ENCODE peak calls at places on chromosomes 13 and 19, in five cellular contexts. L is germinal center; W is stimulated activated CD8-positive, alpha-beta memory T cell treated with anti-CD3 and anti-CD28 coated beads, Interleukin-2, amount 100 ng/mL, for 1 hour; E is foreskin fibroblast; J is AG08395. M is an unnamed sample.

GRCh38 chr13:107866007-107866665 is 349.2 kb downstream of the LIG4 start:
- DNase-seq in L (no peak), W (no peak), E (peak), J (no peak), M (no peak)

GRCh38 chr19:44553478-44554171 is 24.1 kb upstream of the CEACAM20 start:
- DNase-seq in L (no peak), W (no peak), E (no peak), J (no peak), M (no peak)

GRCh38 chr13:113597386-113598080 is 13.0 kb downstream of the TFDP1 start:
- DNase-seq in L (no peak), W (no peak), E (no peak), J (no peak), M (no peak)

GRCh38 chr19:7550987-7551761 is 15.7 kb downstream of the PNPLA6 start:
- DNase-seq in L (peak), W (no peak), E (peak), J (peak), M (no peak)

GRCh38 chr13:27018882-27019281 is 152.7 kb downstream of the USP12 start:
- DNase-seq in L (no peak), W (no peak), E (no peak), J (no peak), M (no peak)

GRCh38 chr19:3879656-3880055 is 829 bp upstream of the ATCAY start:
- DNase-seq in L (no peak), W (no peak), E (no peak), J (no peak), M (no peak)

GRCh38 chr13:59890064-59890463 is 273.7 kb downstream of the DIAPH3 start:
- DNase-seq in L (no peak), W (no peak), E (peak), J (peak), M (no peak)

GRCh38 chr19:18183529-18183928 is 9.5 kb upstream of the MPV17L2 start:
- DNase-seq in L (no peak), W (no peak), E (no peak), J (no peak), M (no peak)

GRCh38 chr19:40597329-40597838 is 3.8 kb upstream of the LTBP4 start:
- DNase-seq in L (no peak), W (no peak), E (no peak), J (no peak), M (no peak)

GRCh38 chr19:41327499-41328156 is 17.7 kb downstream of the CCDC97 start:
- DNase-seq in L (peak), W (peak), E (peak), J (no peak), M (peak)

GRCh38 chr19:36214388-36215275 is at the start of the genes ZNF146 and ZNF565:
- DNase-seq in L (peak), W (peak), E (peak), J (peak), M (peak)

GRCh38 chr13:40732658-40733057 is 38.3 kb downstream of the MRPS31 start:
- DNase-seq in L (no peak), W (no peak), E (no peak), J (no peak), M (no peak)

GRCh38 chr19:5292453-5292842 is 48.2 kb downstream of the PTPRS start:
- DNase-seq in L (peak), W (no peak), E (peak), J (peak), M (peak)

GRCh38 chr13:97306646-97307045 is 84.5 kb downstream of the MBNL2 start:
- DNase-seq in L (no peak), W (no peak), E (no peak), J (peak), M (no peak)

GRCh38 chr19:3698386-3698950 is 1.8 kb downstream of the PIP5K1C start:
- DNase-seq in L (no peak), W (no peak), E (peak), J (no peak), M (no peak)

GRCh38 chr19:50568321-50569022 is at the start of gene LRRC4B:
- DNase-seq in L (no peak), W (no peak), E (peak), J (no peak), M (no peak)

GRCh38 chr13:41040584-41041334 is 20.6 kb upstream of the WBP4 start:
- DNase-seq in L (no peak), W (no peak), E (no peak), J (no peak), M (no peak)

GRCh38 chr19:47762615-47763308 is 15.7 kb upstream of the SELENOW start:
- DNase-seq in L (no peak), W (no peak), E (no peak), J (no peak), M (no peak)

GRCh38 chr19:53907690-53908089 is 1.4 kb upstream of the CACNG7 start:
- DNase-seq in L (no peak), W (no peak), E (peak), J (no peak), M (no peak)

GRCh38 chr13:58080806-58081205 is 449.3 kb downstream of the PCDH17 start:
- DNase-seq in L (no peak), W (no peak), E (no peak), J (no peak), M (no peak)

GRCh38 chr13:79477968-79478367 is 3.0 kb upstream of the NDFIP2 start:
- DNase-seq in L (no peak), W (no peak), E (no peak), J (no peak), M (no peak)

GRCh38 chr13:100464006-100464405 is 124.6 kb downstream of the GGACT start:
- DNase-seq in L (no peak), W (no peak), E (no peak), J (no peak), M (no peak)

GRCh38 chr13:51258612-51259358 is 36.6 kb downstream of the FAM124A start:
- DNase-seq in L (no peak), W (no peak), E (no peak), J (no peak), M (no peak)

GRCh38 chr13:97224544-97225324 is 2.6 kb downstream of the MBNL2 start:
- DNase-seq in L (no peak), W (no peak), E (peak), J (peak), M (no peak)

GRCh38 chr19:20423381-20424207 is 142.0 kb downstream of the ZNF737 start:
- DNase-seq in L (peak), W (no peak), E (peak), J (peak), M (peak)

GRCh38 chr13:28864544-28864943 is 44.4 kb downstream of the MTUS2 start:
- DNase-seq in L (no peak), W (no peak), E (no peak), J (no peak), M (no peak)

GRCh38 chr13:111658150-111659100 is 338.0 kb downstream of the TEX29 start:
- DNase-seq in L (no peak), W (no peak), E (peak), J (no peak), M (no peak)

GRCh38 chr13:105343134-105343806 is 1192.2 kb downstream of the EFNB2 start:
- DNase-seq in L (no peak), W (no peak), E (peak), J (no peak), M (no peak)

GRCh38 chr19:2283835-2284507 is 2.0 kb upstream of the PEAK3 start:
- DNase-seq in L (no peak), W (no peak), E (no peak), J (no peak), M (no peak)

GRCh38 chr13:27283906-27284523 is 13.4 kb downstream of the RASL11A start:
- DNase-seq in L (no peak), W (no peak), E (peak), J (peak), M (no peak)

GRCh38 chr13:64525687-64526086 is 2704.4 kb downstream of the PCDH9 start:
- DNase-seq in L (no peak), W (no peak), E (no peak), J (no peak), M (no peak)

M was measured in effector CD8-positive, alpha-beta T cell.